ENCODE peak calls at places on chromosomes 12 and 14, in ten cellular contexts. One of them, this sample, is unnamed. For H3K4me1, the result is how much of the 10 kb centered on the place peaks cover.

GRCh38 chr14:39683711-39684110 is 251.5 kb upstream of the FBXO33 start:
- DNase-seq in tibial nerve: no peak
- DNase-seq in Karpas-422: no peak
- DNase-seq in pancreas: no peak
- DNase-seq in lung: no peak
- DNase-seq in aorta: no peak
- DNase-seq in breast epithelium: no peak
- DNase-seq in A673: no peak
- DNase-seq in hepatocyte: no peak
- DNase-seq in lower lobe of right lung: no peak
- DNase-seq in this sample: no peak

GRCh38 chr14:44529026-44529425 is 21.9 kb upstream of the FSCB start:
- DNase-seq in tibial nerve: no peak
- DNase-seq in Karpas-422: no peak
- DNase-seq in pancreas: no peak
- DNase-seq in lung: no peak
- DNase-seq in aorta: no peak
- DNase-seq in breast epithelium: no peak
- DNase-seq in A673: peak
- DNase-seq in hepatocyte: peak
- DNase-seq in lower lobe of right lung: no peak
- DNase-seq in this sample: no peak

GRCh38 chr12:93982847-93983315 is 165.5 kb upstream of the PLXNC1 start:
- DNase-seq in tibial nerve: no peak
- DNase-seq in Karpas-422: no peak
- DNase-seq in pancreas: no peak
- DNase-seq in lung: no peak
- DNase-seq in aorta: no peak
- DNase-seq in breast epithelium: no peak
- DNase-seq in A673: no peak
- DNase-seq in hepatocyte: peak
- DNase-seq in lower lobe of right lung: no peak
- DNase-seq in this sample: no peak

GRCh38 chr14:32596390-32596789 is 267.3 kb downstream of the AKAP6 start:
- DNase-seq in tibial nerve: no peak
- DNase-seq in Karpas-422: no peak
- DNase-seq in pancreas: no peak
- DNase-seq in lung: no peak
- DNase-seq in aorta: no peak
- DNase-seq in breast epithelium: no peak
- DNase-seq in A673: no peak
- DNase-seq in hepatocyte: no peak
- DNase-seq in lower lobe of right lung: no peak
- DNase-seq in this sample: no peak

GRCh38 chr12:10031771-10032175 is 1.3 kb downstream of the CLEC9A start:
- DNase-seq in tibial nerve: no peak
- DNase-seq in Karpas-422: no peak
- DNase-seq in pancreas: no peak
- DNase-seq in lung: no peak
- DNase-seq in aorta: no peak
- DNase-seq in breast epithelium: no peak
- DNase-seq in A673: peak
- DNase-seq in hepatocyte: no peak
- DNase-seq in lower lobe of right lung: no peak
- DNase-seq in this sample: no peak

GRCh38 chr12:124745891-124746570 is 117.6 kb downstream of the SCARB1 start:
- DNase-seq in tibial nerve: peak
- DNase-seq in Karpas-422: peak
- DNase-seq in pancreas: peak
- DNase-seq in lung: peak
- DNase-seq in aorta: peak
- DNase-seq in breast epithelium: peak
- DNase-seq in A673: peak
- DNase-seq in hepatocyte: peak
- DNase-seq in lower lobe of right lung: peak
- DNase-seq in this sample: peak

GRCh38 chr14:58760121-58760520 is 122.4 kb downstream of the DACT1 start:
- DNase-seq in tibial nerve: no peak
- DNase-seq in Karpas-422: no peak
- DNase-seq in pancreas: no peak
- DNase-seq in lung: no peak
- DNase-seq in aorta: no peak
- DNase-seq in breast epithelium: no peak
- DNase-seq in A673: no peak
- DNase-seq in hepatocyte: no peak
- DNase-seq in lower lobe of right lung: no peak
- DNase-seq in this sample: no peak

GRCh38 chr12:79296871-79297270 is 393.9 kb downstream of the PAWR start:
- DNase-seq in tibial nerve: no peak
- DNase-seq in Karpas-422: no peak
- DNase-seq in pancreas: no peak
- DNase-seq in lung: no peak
- DNase-seq in aorta: no peak
- DNase-seq in breast epithelium: no peak
- DNase-seq in A673: peak
- DNase-seq in hepatocyte: no peak
- DNase-seq in lower lobe of right lung: no peak
- DNase-seq in this sample: no peak

GRCh38 chr14:78005325-78005724 is 164.8 kb upstream of the NRXN3 start:
- DNase-seq in tibial nerve: no peak
- DNase-seq in Karpas-422: no peak
- DNase-seq in pancreas: no peak
- DNase-seq in lung: no peak
- DNase-seq in aorta: no peak
- DNase-seq in breast epithelium: no peak
- DNase-seq in A673: peak
- DNase-seq in hepatocyte: peak
- DNase-seq in lower lobe of right lung: no peak
- DNase-seq in this sample: no peak

GRCh38 chr14:81392976-81393643 is 7.0 kb downstream of the STON2 start:
- DNase-seq in tibial nerve: no peak
- DNase-seq in Karpas-422: no peak
- DNase-seq in pancreas: no peak
- DNase-seq in lung: no peak
- DNase-seq in aorta: no peak
- DNase-seq in breast epithelium: no peak
- DNase-seq in A673: no peak
- DNase-seq in hepatocyte: no peak
- DNase-seq in lower lobe of right lung: no peak
- DNase-seq in this sample: no peak

GRCh38 chr12:98224584-98225221 is 290.7 kb upstream of the TMPO start:
- DNase-seq in tibial nerve: no peak
- DNase-seq in Karpas-422: no peak
- DNase-seq in pancreas: no peak
- DNase-seq in lung: no peak
- DNase-seq in aorta: no peak
- DNase-seq in breast epithelium: no peak
- DNase-seq in A673: no peak
- DNase-seq in hepatocyte: peak
- DNase-seq in lower lobe of right lung: no peak
- DNase-seq in this sample: no peak
- H3K27ac ChIP-seq in tibial nerve: no peak
- H3K27ac ChIP-seq in Karpas-422: no peak
- H3K27ac ChIP-seq in pancreas: peak
- H3K27ac ChIP-seq in lung: no peak
- H3K27ac ChIP-seq in aorta: no peak
- H3K27ac ChIP-seq in breast epithelium: no peak
- H3K27ac ChIP-seq in A673: no peak
- H3K27ac ChIP-seq in hepatocyte: no peak
- H3K27ac ChIP-seq in lower lobe of right lung: no peak
- H3K27ac ChIP-seq in this sample: no peak

GRCh38 chr12:96235497-96235826 is 41.3 kb downstream of the ELK3 start:
- DNase-seq in tibial nerve: no peak
- DNase-seq in Karpas-422: no peak
- DNase-seq in pancreas: no peak
- DNase-seq in lung: no peak
- DNase-seq in aorta: no peak
- DNase-seq in breast epithelium: no peak
- DNase-seq in A673: no peak
- DNase-seq in hepatocyte: no peak
- DNase-seq in lower lobe of right lung: no peak
- DNase-seq in this sample: no peak
- H3K4me1 ChIP-seq in tibial nerve: half or more
- H3K4me1 ChIP-seq in Karpas-422: under half
- H3K4me1 ChIP-seq in pancreas: under half
- H3K4me1 ChIP-seq in lung: under half
- H3K4me1 ChIP-seq in aorta: under half
- H3K4me1 ChIP-seq in breast epithelium: under half
- H3K4me1 ChIP-seq in A673: under half
- H3K4me1 ChIP-seq in hepatocyte: under half
- H3K4me1 ChIP-seq in lower lobe of right lung: half or more
- H3K4me1 ChIP-seq in this sample: under half

DNA sequence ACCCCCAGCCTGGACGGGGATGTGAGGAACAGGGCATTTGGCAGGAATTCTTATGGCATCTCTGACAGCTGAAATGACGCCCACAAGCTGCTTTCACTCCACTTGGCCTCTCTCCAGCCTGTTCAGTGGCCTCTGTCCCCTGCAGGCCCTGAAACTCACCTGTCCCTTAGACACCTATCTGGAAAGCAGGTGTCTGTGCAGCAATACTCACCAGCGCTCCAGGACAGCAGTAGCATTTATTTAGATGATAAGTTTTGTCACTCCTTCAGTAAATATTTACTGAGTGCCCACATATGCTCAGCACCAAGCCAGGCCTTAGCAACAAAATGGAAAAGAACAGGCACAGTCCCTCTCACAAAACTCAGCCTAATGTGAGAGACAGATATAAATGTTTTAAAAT is 311.1 kb upstream of the FKBP4 start:
- DNase-seq in tibial nerve: no peak
- DNase-seq in Karpas-422: no peak
- DNase-seq in pancreas: no peak
- DNase-seq in lung: no peak
- DNase-seq in aorta: no peak
- DNase-seq in breast epithelium: no peak
- DNase-seq in A673: no peak
- DNase-seq in hepatocyte: no peak
- DNase-seq in lower lobe of right lung: no peak
- DNase-seq in this sample: no peak
- H3K4me3 ChIP-seq in tibial nerve: no peak
- H3K4me3 ChIP-seq in Karpas-422: no peak
- H3K4me3 ChIP-seq in pancreas: no peak
- H3K4me3 ChIP-seq in lung: no peak
- H3K4me3 ChIP-seq in aorta: no peak
- H3K4me3 ChIP-seq in breast epithelium: no peak
- H3K4me3 ChIP-seq in A673: no peak
- H3K4me3 ChIP-seq in hepatocyte: no peak
- H3K4me3 ChIP-seq in lower lobe of right lung: no peak
- H3K4me3 ChIP-seq in this sample: no peak

DNA sequence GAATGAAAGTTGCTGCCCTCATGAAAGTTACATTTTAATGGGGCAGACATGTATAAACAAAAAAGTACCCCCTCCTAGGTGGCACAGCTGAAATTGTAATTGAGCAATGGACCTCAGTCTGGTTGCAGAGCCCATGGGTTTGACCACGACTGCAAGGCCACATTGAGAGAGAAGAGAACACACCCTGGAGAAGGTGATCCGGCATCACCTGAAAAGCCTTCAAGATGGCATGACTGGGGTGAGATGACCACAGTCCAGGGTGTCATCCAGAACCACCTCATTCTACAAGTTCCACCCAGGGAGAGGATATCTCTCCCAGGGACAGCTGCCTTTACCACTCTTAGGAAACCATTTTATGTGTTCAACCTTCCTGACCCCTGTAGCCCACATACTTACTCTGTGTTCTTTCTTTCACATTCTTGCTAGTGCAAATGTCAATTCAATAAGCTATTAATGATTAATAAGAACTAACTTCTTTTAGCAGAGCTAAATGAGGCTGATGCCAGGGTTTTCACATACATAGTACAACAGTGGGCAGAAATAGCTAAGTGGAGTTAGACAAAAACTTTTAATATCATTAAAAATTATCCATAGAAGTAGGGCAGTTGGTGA is 43.4 kb upstream of the CPM start:
- DNase-seq in tibial nerve: no peak
- DNase-seq in Karpas-422: no peak
- DNase-seq in pancreas: no peak
- DNase-seq in lung: no peak
- DNase-seq in aorta: no peak
- DNase-seq in breast epithelium: no peak
- DNase-seq in A673: no peak
- DNase-seq in hepatocyte: no peak
- DNase-seq in lower lobe of right lung: no peak
- DNase-seq in this sample: no peak
- H3K27ac ChIP-seq in tibial nerve: peak
- H3K27ac ChIP-seq in Karpas-422: no peak
- H3K27ac ChIP-seq in pancreas: peak
- H3K27ac ChIP-seq in lung: no peak
- H3K27ac ChIP-seq in aorta: no peak
- H3K27ac ChIP-seq in breast epithelium: no peak
- H3K27ac ChIP-seq in A673: no peak
- H3K27ac ChIP-seq in hepatocyte: peak
- H3K27ac ChIP-seq in lower lobe of right lung: no peak
- H3K27ac ChIP-seq in this sample: no peak

DNA sequence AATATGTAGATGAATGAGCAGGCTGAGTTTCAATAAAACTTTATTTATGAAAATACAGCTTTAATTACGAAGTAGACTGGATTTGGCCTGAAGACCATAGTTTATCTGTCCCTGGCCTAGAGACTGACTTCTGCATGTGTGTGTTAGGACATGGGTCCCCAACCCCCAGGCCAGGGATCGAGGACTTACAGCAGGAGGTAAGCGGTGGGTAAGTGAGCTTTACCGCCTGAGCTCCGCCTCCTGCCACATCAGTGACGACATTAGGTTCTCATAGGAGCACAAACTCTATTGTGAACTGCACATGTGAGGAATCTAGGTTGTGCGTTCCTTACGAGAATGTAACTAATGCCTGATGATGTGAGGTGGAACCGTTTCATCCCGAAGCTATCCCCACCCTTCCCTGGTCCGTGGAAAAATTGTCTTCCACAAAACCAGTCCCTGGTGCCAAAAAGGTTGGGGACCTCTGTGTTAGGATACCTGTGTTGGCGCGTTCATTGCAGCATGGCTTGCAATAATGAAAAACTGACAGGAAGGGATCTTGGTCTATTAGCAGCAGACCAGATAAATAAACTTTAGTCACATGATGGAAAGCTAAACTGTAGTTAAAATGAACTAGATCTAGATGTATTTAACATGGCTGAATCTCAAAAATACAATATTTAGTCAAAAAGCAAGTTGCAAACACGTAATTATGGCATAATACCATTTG is 4.1 kb downstream of the GLRX5 start:
- DNase-seq in tibial nerve: no peak
- DNase-seq in Karpas-422: no peak
- DNase-seq in pancreas: no peak
- DNase-seq in lung: no peak
- DNase-seq in aorta: no peak
- DNase-seq in breast epithelium: peak
- DNase-seq in A673: no peak
- DNase-seq in hepatocyte: no peak
- DNase-seq in lower lobe of right lung: no peak
- DNase-seq in this sample: no peak
- H3K4me1 ChIP-seq in tibial nerve: under half
- H3K4me1 ChIP-seq in Karpas-422: under half
- H3K4me1 ChIP-seq in pancreas: under half
- H3K4me1 ChIP-seq in lung: under half
- H3K4me1 ChIP-seq in aorta: under half
- H3K4me1 ChIP-seq in breast epithelium: under half
- H3K4me1 ChIP-seq in A673: under half
- H3K4me1 ChIP-seq in hepatocyte: under half
- H3K4me1 ChIP-seq in lower lobe of right lung: under half
- H3K4me1 ChIP-seq in this sample: under half

This sample was measured in psoas muscle.